ENCODE peak calls at places on chromosomes 16 and 17, in ten cellular contexts. One of them, this sample, is unnamed.

GRCh38 chr17:1966274-1967086 is 58.7 kb downstream of the RTN4RL1 start:
- DNase-seq in gastrocnemius medialis: no peak
- DNase-seq in astrocyte of the cerebellum: no peak
- DNase-seq in neural crest cell: no peak
- DNase-seq in dorsolateral prefrontal cortex: no peak
- DNase-seq in H1: no peak
- DNase-seq in lower leg skin: no peak
- DNase-seq in body of pancreas: no peak
- DNase-seq in lower lobe of right lung: no peak
- DNase-seq in WTC11: no peak
- DNase-seq in this sample: no peak

GRCh38 chr17:40191237-40192208 is 14.3 kb downstream of the RAPGEFL1 start:
- DNase-seq in lower lobe of right lung: peak; percentile 78
- DNase-seq in H1: peak; percentile 87
- DNase-seq in astrocyte of the cerebellum: peak; percentile 42
- DNase-seq in WTC11: peak; percentile 84
- DNase-seq in neural crest cell: peak; percentile 72
- DNase-seq in gastrocnemius medialis: peak; percentile 27
- DNase-seq in body of pancreas: peak; percentile 77
- DNase-seq in lower leg skin: peak; percentile 96
- DNase-seq in dorsolateral prefrontal cortex: peak; percentile 67
- DNase-seq in this sample: peak; percentile 74

GRCh38 chr16:85381738-85382592 is 231.2 kb upstream of the GSE1 start:
- DNase-seq in H1: no peak
- DNase-seq in gastrocnemius medialis: no peak
- DNase-seq in dorsolateral prefrontal cortex: no peak
- DNase-seq in lower lobe of right lung: no peak
- DNase-seq in astrocyte of the cerebellum: peak; percentile 67
- DNase-seq in WTC11: no peak
- DNase-seq in neural crest cell: no peak
- DNase-seq in body of pancreas: no peak
- DNase-seq in lower leg skin: no peak
- DNase-seq in this sample: no peak

GRCh38 chr17:1643999-1644492 is 1.5 kb downstream of the SCARF1 start:
- DNase-seq in neural crest cell: no peak
- DNase-seq in gastrocnemius medialis: no peak
- DNase-seq in WTC11: no peak
- DNase-seq in dorsolateral prefrontal cortex: no peak
- DNase-seq in lower lobe of right lung: peak; percentile 74
- DNase-seq in H1: no peak
- DNase-seq in astrocyte of the cerebellum: no peak
- DNase-seq in body of pancreas: no peak
- DNase-seq in lower leg skin: no peak
- DNase-seq in this sample: no peak

GRCh38 chr16:84266451-84266850 is 26.6 kb upstream of the KCNG4 start:
- DNase-seq in lower lobe of right lung: no peak
- DNase-seq in astrocyte of the cerebellum: no peak
- DNase-seq in neural crest cell: peak; percentile 54
- DNase-seq in gastrocnemius medialis: peak; percentile 35
- DNase-seq in body of pancreas: peak; percentile 37
- DNase-seq in dorsolateral prefrontal cortex: peak; percentile 35
- DNase-seq in H1: peak; percentile 68
- DNase-seq in lower leg skin: no peak
- DNase-seq in WTC11: peak; percentile 73
- DNase-seq in this sample: no peak

GRCh38 chr17:40618754-40619625 is 28.6 kb downstream of the SMARCE1 start:
- DNase-seq in astrocyte of the cerebellum: no peak
- DNase-seq in body of pancreas: no peak
- DNase-seq in gastrocnemius medialis: no peak
- DNase-seq in H1: no peak
- DNase-seq in WTC11: no peak
- DNase-seq in neural crest cell: no peak
- DNase-seq in dorsolateral prefrontal cortex: no peak
- DNase-seq in lower lobe of right lung: no peak
- DNase-seq in lower leg skin: no peak
- DNase-seq in this sample: no peak

GRCh38 chr16:27382187-27382855 is 19.7 kb upstream of the IL21R start:
- DNase-seq in lower leg skin: peak; percentile 61
- DNase-seq in astrocyte of the cerebellum: no peak
- DNase-seq in WTC11: no peak
- DNase-seq in gastrocnemius medialis: no peak
- DNase-seq in dorsolateral prefrontal cortex: no peak
- DNase-seq in neural crest cell: no peak
- DNase-seq in body of pancreas: no peak
- DNase-seq in lower lobe of right lung: no peak
- DNase-seq in H1: no peak
- DNase-seq in this sample: no peak

GRCh38 chr16:54462151-54462651 is 175.6 kb upstream of the IRX3 start:
- DNase-seq in lower leg skin: no peak
- DNase-seq in WTC11: no peak
- DNase-seq in gastrocnemius medialis: no peak
- DNase-seq in neural crest cell: no peak
- DNase-seq in lower lobe of right lung: no peak
- DNase-seq in body of pancreas: no peak
- DNase-seq in dorsolateral prefrontal cortex: no peak
- DNase-seq in H1: no peak
- DNase-seq in astrocyte of the cerebellum: peak; percentile 69
- DNase-seq in this sample: no peak

GRCh38 chr17:48472485-48473281 is 42.7 kb upstream of the SKAP1 start:
- DNase-seq in astrocyte of the cerebellum: no peak
- DNase-seq in WTC11: no peak
- DNase-seq in gastrocnemius medialis: no peak
- DNase-seq in H1: no peak
- DNase-seq in dorsolateral prefrontal cortex: no peak
- DNase-seq in lower lobe of right lung: no peak
- DNase-seq in lower leg skin: no peak
- DNase-seq in body of pancreas: no peak
- DNase-seq in neural crest cell: no peak
- DNase-seq in this sample: no peak

GRCh38 chr16:11052080-11052808 is 107.9 kb downstream of the CLEC16A start:
- DNase-seq in lower leg skin: no peak
- DNase-seq in astrocyte of the cerebellum: no peak
- DNase-seq in WTC11: no peak
- DNase-seq in dorsolateral prefrontal cortex: no peak
- DNase-seq in body of pancreas: no peak
- DNase-seq in neural crest cell: no peak
- DNase-seq in gastrocnemius medialis: no peak
- DNase-seq in H1: no peak
- DNase-seq in lower lobe of right lung: peak; percentile 65
- DNase-seq in this sample: no peak

GRCh38 chr17:68427575-68427974 is 29.7 kb downstream of the WIPI1 start:
- DNase-seq in lower lobe of right lung: no peak
- DNase-seq in WTC11: no peak
- DNase-seq in neural crest cell: no peak
- DNase-seq in astrocyte of the cerebellum: no peak
- DNase-seq in lower leg skin: peak; percentile 75
- DNase-seq in gastrocnemius medialis: no peak
- DNase-seq in dorsolateral prefrontal cortex: no peak
- DNase-seq in H1: no peak
- DNase-seq in body of pancreas: no peak
- DNase-seq in this sample: no peak

GRCh38 chr17:50169881-50170459 is 4.2 kb downstream of the SGCA start:
- DNase-seq in H1: no peak
- DNase-seq in dorsolateral prefrontal cortex: no peak
- DNase-seq in lower leg skin: no peak
- DNase-seq in astrocyte of the cerebellum: no peak
- DNase-seq in gastrocnemius medialis: no peak
- DNase-seq in lower lobe of right lung: peak; percentile 37
- DNase-seq in WTC11: no peak
- DNase-seq in body of pancreas: no peak
- DNase-seq in neural crest cell: no peak
- DNase-seq in this sample: no peak

GRCh38 chr17:65561394-65562205 is at the start of gene AXIN2:
- DNase-seq in lower leg skin: peak; percentile 97
- DNase-seq in body of pancreas: peak; percentile 93
- DNase-seq in dorsolateral prefrontal cortex: peak; percentile 78
- DNase-seq in lower lobe of right lung: peak; percentile 94
- DNase-seq in neural crest cell: peak; percentile 89
- DNase-seq in astrocyte of the cerebellum: peak; percentile 83
- DNase-seq in gastrocnemius medialis: peak; percentile 86
- DNase-seq in H1: peak; percentile 89
- DNase-seq in WTC11: peak; percentile 94
- DNase-seq in this sample: peak; percentile 88

GRCh38 chr16:12535535-12536411 is 267.9 kb downstream of the CPPED1 start:
- DNase-seq in lower leg skin: no peak
- DNase-seq in neural crest cell: peak; percentile 4
- DNase-seq in lower lobe of right lung: no peak
- DNase-seq in astrocyte of the cerebellum: no peak
- DNase-seq in gastrocnemius medialis: no peak
- DNase-seq in body of pancreas: no peak
- DNase-seq in dorsolateral prefrontal cortex: no peak
- DNase-seq in WTC11: peak; percentile 48
- DNase-seq in H1: peak; percentile 53
- DNase-seq in this sample: no peak

GRCh38 chr16:30777591-30778297 is 9.3 kb downstream of the ZNF629 start:
- DNase-seq in H1: no peak
- DNase-seq in astrocyte of the cerebellum: no peak
- DNase-seq in gastrocnemius medialis: no peak
- DNase-seq in neural crest cell: no peak
- DNase-seq in body of pancreas: no peak
- DNase-seq in lower leg skin: no peak
- DNase-seq in dorsolateral prefrontal cortex: no peak
- DNase-seq in lower lobe of right lung: no peak
- DNase-seq in WTC11: no peak
- DNase-seq in this sample: no peak
- TF ChIP-seq CTCF in H1: no peak
- TF ChIP-seq CTCF in astrocyte of the cerebellum: no peak
- TF ChIP-seq CTCF in gastrocnemius medialis: peak; percentile 13
- TF ChIP-seq CTCF in neural crest cell: no peak
- TF ChIP-seq CTCF in body of pancreas: no peak
- TF ChIP-seq CTCF in lower leg skin: no peak
- TF ChIP-seq CTCF in dorsolateral prefrontal cortex: no peak
- TF ChIP-seq CTCF in lower lobe of right lung: no peak
- TF ChIP-seq CTCF in WTC11: no peak
- TF ChIP-seq CTCF in this sample: no peak

GRCh38 chr17:57006040-57006439 is 28.1 kb downstream of the SCPEP1 start:
- DNase-seq in dorsolateral prefrontal cortex: no peak
- DNase-seq in gastrocnemius medialis: no peak
- DNase-seq in WTC11: no peak
- DNase-seq in H1: no peak
- DNase-seq in body of pancreas: no peak
- DNase-seq in lower leg skin: no peak
- DNase-seq in neural crest cell: no peak
- DNase-seq in astrocyte of the cerebellum: no peak
- DNase-seq in lower lobe of right lung: no peak
- DNase-seq in this sample: no peak

GRCh38 chr17:57001541-57001940 is 23.6 kb downstream of the SCPEP1 start:
- DNase-seq in body of pancreas: no peak
- DNase-seq in neural crest cell: no peak
- DNase-seq in WTC11: no peak
- DNase-seq in lower leg skin: no peak
- DNase-seq in lower lobe of right lung: no peak
- DNase-seq in gastrocnemius medialis: no peak
- DNase-seq in H1: no peak
- DNase-seq in astrocyte of the cerebellum: no peak
- DNase-seq in dorsolateral prefrontal cortex: no peak
- DNase-seq in this sample: no peak

GRCh38 chr17:57008958-57009357 is 31.0 kb downstream of the SCPEP1 start:
- DNase-seq in dorsolateral prefrontal cortex: no peak
- DNase-seq in astrocyte of the cerebellum: no peak
- DNase-seq in lower leg skin: no peak
- DNase-seq in neural crest cell: no peak
- DNase-seq in H1: no peak
- DNase-seq in body of pancreas: no peak
- DNase-seq in lower lobe of right lung: no peak
- DNase-seq in gastrocnemius medialis: no peak
- DNase-seq in WTC11: no peak
- DNase-seq in this sample: no peak

GRCh38 chr17:57002904-57003303 is 25.0 kb downstream of the SCPEP1 start:
- DNase-seq in WTC11: no peak
- DNase-seq in astrocyte of the cerebellum: no peak
- DNase-seq in H1: no peak
- DNase-seq in dorsolateral prefrontal cortex: no peak
- DNase-seq in body of pancreas: no peak
- DNase-seq in lower leg skin: no peak
- DNase-seq in lower lobe of right lung: no peak
- DNase-seq in neural crest cell: no peak
- DNase-seq in gastrocnemius medialis: no peak
- DNase-seq in this sample: no peak

DNA sequence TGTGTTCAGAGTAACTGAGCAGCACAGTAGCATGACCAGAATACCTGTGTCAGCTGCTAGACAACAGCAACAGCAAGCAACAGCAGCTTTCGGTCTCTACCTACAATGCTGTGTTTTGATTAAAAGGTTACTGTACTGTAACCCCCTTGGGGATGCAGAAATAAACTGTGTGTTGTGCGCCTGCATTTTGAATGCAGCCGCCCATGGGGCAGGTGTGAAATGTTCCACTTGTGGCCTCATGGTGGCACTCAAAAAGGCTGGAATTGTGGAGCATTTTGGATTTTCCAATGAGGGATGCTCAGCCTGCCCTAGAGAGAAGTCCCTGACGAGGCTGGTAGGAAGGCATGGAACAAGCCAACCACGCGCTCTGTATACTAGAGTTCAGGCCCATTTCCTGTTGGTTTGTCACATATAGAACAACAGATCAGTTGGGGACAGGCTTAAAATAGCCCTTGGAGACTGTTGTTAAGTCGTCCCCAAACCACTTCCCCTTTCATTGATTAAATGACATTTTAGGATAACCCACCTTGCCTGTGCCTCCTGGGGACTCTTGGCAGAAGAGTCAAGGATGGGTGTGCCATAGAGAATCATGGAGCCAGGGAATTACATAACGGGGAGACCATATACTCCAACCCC is 27.1 kb downstream of the SCPEP1 start:
- DNase-seq in gastrocnemius medialis: no peak
- DNase-seq in neural crest cell: no peak
- DNase-seq in lower leg skin: no peak
- DNase-seq in astrocyte of the cerebellum: no peak
- DNase-seq in lower lobe of right lung: no peak
- DNase-seq in H1: no peak
- DNase-seq in dorsolateral prefrontal cortex: no peak
- DNase-seq in WTC11: no peak
- DNase-seq in body of pancreas: no peak
- DNase-seq in this sample: no peak
- TF ChIP-seq CTCF in gastrocnemius medialis: no peak
- TF ChIP-seq CTCF in neural crest cell: peak; percentile 31
- TF ChIP-seq CTCF in lower leg skin: no peak
- TF ChIP-seq CTCF in astrocyte of the cerebellum: peak; percentile 30
- TF ChIP-seq CTCF in lower lobe of right lung: peak; percentile 33
- TF ChIP-seq CTCF in H1: peak; percentile 62
- TF ChIP-seq CTCF in dorsolateral prefrontal cortex: no peak
- TF ChIP-seq CTCF in WTC11: no peak
- TF ChIP-seq CTCF in body of pancreas: peak; percentile 47
- TF ChIP-seq CTCF in this sample: no peak

GRCh38 chr17:37188157-37188556 is 187.6 kb upstream of the C17orf78 start:
- DNase-seq in WTC11: no peak
- DNase-seq in lower leg skin: no peak
- DNase-seq in body of pancreas: no peak
- DNase-seq in lower lobe of right lung: no peak
- DNase-seq in neural crest cell: no peak
- DNase-seq in dorsolateral prefrontal cortex: no peak
- DNase-seq in H1: no peak
- DNase-seq in gastrocnemius medialis: no peak
- DNase-seq in astrocyte of the cerebellum: no peak
- DNase-seq in this sample: no peak
- TF ChIP-seq CTCF in WTC11: no peak
- TF ChIP-seq CTCF in lower leg skin: no peak
- TF ChIP-seq CTCF in body of pancreas: no peak
- TF ChIP-seq CTCF in lower lobe of right lung: no peak
- TF ChIP-seq CTCF in neural crest cell: no peak
- TF ChIP-seq CTCF in dorsolateral prefrontal cortex: no peak
- TF ChIP-seq CTCF in H1: no peak
- TF ChIP-seq CTCF in gastrocnemius medialis: no peak
- TF ChIP-seq CTCF in astrocyte of the cerebellum: no peak
- TF ChIP-seq CTCF in this sample: no peak

GRCh38 chr17:35063514-35064223 is at the start of gene RFFL:
- DNase-seq in H1: peak; percentile 75
- DNase-seq in gastrocnemius medialis: peak; percentile 93
- DNase-seq in body of pancreas: peak; percentile 97
- DNase-seq in neural crest cell: peak; percentile 34
- DNase-seq in lower leg skin: peak; percentile 97
- DNase-seq in WTC11: peak; percentile 78
- DNase-seq in astrocyte of the cerebellum: peak; percentile 94
- DNase-seq in dorsolateral prefrontal cortex: peak; percentile 65
- DNase-seq in lower lobe of right lung: peak; percentile 89
- DNase-seq in this sample: peak; percentile 34
- TF ChIP-seq CTCF in H1: no peak
- TF ChIP-seq CTCF in gastrocnemius medialis: no peak
- TF ChIP-seq CTCF in body of pancreas: peak; percentile 47
- TF ChIP-seq CTCF in neural crest cell: no peak
- TF ChIP-seq CTCF in lower leg skin: no peak
- TF ChIP-seq CTCF in WTC11: no peak
- TF ChIP-seq CTCF in astrocyte of the cerebellum: peak; percentile 13
- TF ChIP-seq CTCF in dorsolateral prefrontal cortex: no peak
- TF ChIP-seq CTCF in lower lobe of right lung: no peak
- TF ChIP-seq CTCF in this sample: no peak